ENCODE peak calls at places on chromosomes 5 and 9, in six cellular contexts. One of them, this sample, is unnamed.

GRCh38 chr9:133189826-133190225 is 19.2 kb downstream of the OBP2B start:
- DNase-seq in NCI-H510A treated with DMSO at 0.1 percent for 48 hours: no peak
- DNase-seq in caudate nucleus: no peak
- DNase-seq in WTC11: no peak
- DNase-seq in right atrium auricular region: no peak
- DNase-seq in HTR-8/SVneo: no peak
- DNase-seq in this sample: no peak

GRCh38 chr5:149284501-149284900 is 12.8 kb downstream of the AFAP1L1 start:
- DNase-seq in NCI-H510A treated with DMSO at 0.1 percent for 48 hours: no peak
- DNase-seq in caudate nucleus: no peak
- DNase-seq in WTC11: no peak
- DNase-seq in right atrium auricular region: peak
- DNase-seq in HTR-8/SVneo: no peak
- DNase-seq in this sample: no peak

GRCh38 chr5:15420201-15420600 is 79.8 kb upstream of the FBXL7 start:
- DNase-seq in NCI-H510A treated with DMSO at 0.1 percent for 48 hours: no peak
- DNase-seq in caudate nucleus: no peak
- DNase-seq in WTC11: no peak
- DNase-seq in right atrium auricular region: peak
- DNase-seq in HTR-8/SVneo: no peak
- DNase-seq in this sample: no peak

GRCh38 chr9:107761307-107761706 is 271.7 kb upstream of the KLF4 start:
- DNase-seq in NCI-H510A treated with DMSO at 0.1 percent for 48 hours: no peak
- DNase-seq in caudate nucleus: no peak
- DNase-seq in WTC11: no peak
- DNase-seq in right atrium auricular region: peak
- DNase-seq in HTR-8/SVneo: no peak
- DNase-seq in this sample: no peak

GRCh38 chr9:125889122-125889523 is 141.9 kb downstream of the PBX3 start:
- DNase-seq in NCI-H510A treated with DMSO at 0.1 percent for 48 hours: no peak
- DNase-seq in caudate nucleus: peak
- DNase-seq in WTC11: peak
- DNase-seq in right atrium auricular region: no peak
- DNase-seq in HTR-8/SVneo: no peak
- DNase-seq in this sample: no peak

GRCh38 chr9:100028201-100028784 is 70.5 kb downstream of the ERP44 start:
- DNase-seq in NCI-H510A treated with DMSO at 0.1 percent for 48 hours: peak
- DNase-seq in caudate nucleus: peak
- DNase-seq in WTC11: peak
- DNase-seq in right atrium auricular region: peak
- DNase-seq in HTR-8/SVneo: peak
- DNase-seq in this sample: peak

GRCh38 chr5:54624671-54625583 is 107.4 kb downstream of the SNX18 start:
- DNase-seq in NCI-H510A treated with DMSO at 0.1 percent for 48 hours: no peak
- DNase-seq in caudate nucleus: no peak
- DNase-seq in WTC11: no peak
- DNase-seq in right atrium auricular region: no peak
- DNase-seq in HTR-8/SVneo: no peak
- DNase-seq in this sample: no peak

GRCh38 chr9:138082918-138083636 is 205.5 kb downstream of the CACNA1B start:
- DNase-seq in NCI-H510A treated with DMSO at 0.1 percent for 48 hours: no peak
- DNase-seq in caudate nucleus: no peak
- DNase-seq in WTC11: no peak
- DNase-seq in right atrium auricular region: peak
- DNase-seq in HTR-8/SVneo: no peak
- DNase-seq in this sample: no peak

GRCh38 chr9:75939712-75940111 is 49.2 kb downstream of the PCSK5 start:
- DNase-seq in NCI-H510A treated with DMSO at 0.1 percent for 48 hours: no peak
- DNase-seq in caudate nucleus: no peak
- DNase-seq in WTC11: no peak
- DNase-seq in right atrium auricular region: no peak
- DNase-seq in HTR-8/SVneo: no peak
- DNase-seq in this sample: no peak

GRCh38 chr9:98455256-98455956 is 200.0 kb upstream of the TBC1D2 start:
- DNase-seq in NCI-H510A treated with DMSO at 0.1 percent for 48 hours: no peak
- DNase-seq in caudate nucleus: no peak
- DNase-seq in WTC11: no peak
- DNase-seq in right atrium auricular region: no peak
- DNase-seq in HTR-8/SVneo: no peak
- DNase-seq in this sample: no peak

GRCh38 chr5:6633469-6634326 is 458 bp downstream of the SRD5A1 start:
- DNase-seq in NCI-H510A treated with DMSO at 0.1 percent for 48 hours: peak
- DNase-seq in caudate nucleus: peak
- DNase-seq in WTC11: peak
- DNase-seq in right atrium auricular region: peak
- DNase-seq in HTR-8/SVneo: peak
- DNase-seq in this sample: peak

GRCh38 chr5:31119938-31120641 is 73.4 kb upstream of the CDH6 start:
- DNase-seq in NCI-H510A treated with DMSO at 0.1 percent for 48 hours: no peak
- DNase-seq in caudate nucleus: no peak
- DNase-seq in WTC11: no peak
- DNase-seq in right atrium auricular region: no peak
- DNase-seq in HTR-8/SVneo: no peak
- DNase-seq in this sample: no peak

GRCh38 chr5:173573126-173573960 is 43.1 kb downstream of the BOD1 start:
- DNase-seq in NCI-H510A treated with DMSO at 0.1 percent for 48 hours: peak
- DNase-seq in caudate nucleus: peak
- DNase-seq in WTC11: peak
- DNase-seq in right atrium auricular region: peak
- DNase-seq in HTR-8/SVneo: peak
- DNase-seq in this sample: peak

GRCh38 chr5:88952344-88952743 is 69.4 kb upstream of the MEF2C start:
- DNase-seq in NCI-H510A treated with DMSO at 0.1 percent for 48 hours: peak
- DNase-seq in caudate nucleus: no peak
- DNase-seq in WTC11: no peak
- DNase-seq in right atrium auricular region: no peak
- DNase-seq in HTR-8/SVneo: no peak
- DNase-seq in this sample: no peak

GRCh38 chr5:94969174-94969573 is 315.7 kb downstream of the MCTP1 start:
- DNase-seq in NCI-H510A treated with DMSO at 0.1 percent for 48 hours: peak
- DNase-seq in caudate nucleus: no peak
- DNase-seq in WTC11: no peak
- DNase-seq in right atrium auricular region: no peak
- DNase-seq in HTR-8/SVneo: no peak
- DNase-seq in this sample: no peak

GRCh38 chr5:148186248-148187003 is 16.4 kb upstream of the SPINK6 start:
- DNase-seq in NCI-H510A treated with DMSO at 0.1 percent for 48 hours: no peak
- DNase-seq in caudate nucleus: no peak
- DNase-seq in WTC11: no peak
- DNase-seq in right atrium auricular region: no peak
- DNase-seq in HTR-8/SVneo: no peak
- DNase-seq in this sample: no peak

GRCh38 chr5:10468256-10468655 is 26.6 kb downstream of the ROPN1L start:
- DNase-seq in NCI-H510A treated with DMSO at 0.1 percent for 48 hours: no peak
- DNase-seq in caudate nucleus: no peak
- DNase-seq in WTC11: no peak
- DNase-seq in right atrium auricular region: no peak
- DNase-seq in HTR-8/SVneo: no peak
- DNase-seq in this sample: no peak

GRCh38 chr9:133807037-133807436 is 68.9 kb upstream of the SARDH start:
- DNase-seq in NCI-H510A treated with DMSO at 0.1 percent for 48 hours: no peak
- DNase-seq in caudate nucleus: no peak
- DNase-seq in WTC11: no peak
- DNase-seq in right atrium auricular region: no peak
- DNase-seq in HTR-8/SVneo: no peak
- DNase-seq in this sample: no peak

GRCh38 chr9:129185991-129186390 is 7.9 kb upstream of the IER5L start:
- DNase-seq in NCI-H510A treated with DMSO at 0.1 percent for 48 hours: no peak
- DNase-seq in caudate nucleus: no peak
- DNase-seq in WTC11: no peak
- DNase-seq in right atrium auricular region: no peak
- DNase-seq in HTR-8/SVneo: no peak
- DNase-seq in this sample: no peak

GRCh38 chr5:77076961-77077820 is 9.9 kb downstream of the ZBED3 start:
- DNase-seq in NCI-H510A treated with DMSO at 0.1 percent for 48 hours: peak
- DNase-seq in caudate nucleus: peak
- DNase-seq in WTC11: peak
- DNase-seq in right atrium auricular region: peak
- DNase-seq in HTR-8/SVneo: peak
- DNase-seq in this sample: peak

GRCh38 chr9:23887781-23888180 is 61.7 kb upstream of the ELAVL2 start:
- DNase-seq in NCI-H510A treated with DMSO at 0.1 percent for 48 hours: no peak
- DNase-seq in caudate nucleus: no peak
- DNase-seq in WTC11: no peak
- DNase-seq in right atrium auricular region: no peak
- DNase-seq in HTR-8/SVneo: no peak
- DNase-seq in this sample: no peak

GRCh38 chr9:91187311-91187964 is 174.3 kb downstream of the AUH start:
- DNase-seq in NCI-H510A treated with DMSO at 0.1 percent for 48 hours: no peak
- DNase-seq in caudate nucleus: no peak
- DNase-seq in WTC11: no peak
- DNase-seq in right atrium auricular region: peak
- DNase-seq in HTR-8/SVneo: no peak
- DNase-seq in this sample: no peak

GRCh38 chr5:145975361-145976066 is 39.1 kb downstream of the SH3RF2 start:
- DNase-seq in NCI-H510A treated with DMSO at 0.1 percent for 48 hours: peak
- DNase-seq in caudate nucleus: no peak
- DNase-seq in WTC11: no peak
- DNase-seq in right atrium auricular region: no peak
- DNase-seq in HTR-8/SVneo: peak
- DNase-seq in this sample: peak

GRCh38 chr5:172723508-172723907 is 47.5 kb downstream of the DUSP1 start:
- DNase-seq in NCI-H510A treated with DMSO at 0.1 percent for 48 hours: no peak
- DNase-seq in caudate nucleus: no peak
- DNase-seq in WTC11: no peak
- DNase-seq in right atrium auricular region: no peak
- DNase-seq in HTR-8/SVneo: no peak
- DNase-seq in this sample: no peak

GRCh38 chr5:59654691-59655090 is 238.8 kb downstream of the PDE4D start:
- DNase-seq in NCI-H510A treated with DMSO at 0.1 percent for 48 hours: no peak
- DNase-seq in caudate nucleus: no peak
- DNase-seq in WTC11: no peak
- DNase-seq in right atrium auricular region: no peak
- DNase-seq in HTR-8/SVneo: no peak
- DNase-seq in this sample: no peak

GRCh38 chr5:78467744-78468357 is 107.4 kb downstream of the SCAMP1 start:
- DNase-seq in NCI-H510A treated with DMSO at 0.1 percent for 48 hours: peak
- DNase-seq in caudate nucleus: no peak
- DNase-seq in WTC11: no peak
- DNase-seq in right atrium auricular region: no peak
- DNase-seq in HTR-8/SVneo: peak
- DNase-seq in this sample: peak

GRCh38 chr5:58187473-58188286 is 272.2 kb downstream of the PLK2 start:
- DNase-seq in NCI-H510A treated with DMSO at 0.1 percent for 48 hours: no peak
- DNase-seq in caudate nucleus: no peak
- DNase-seq in WTC11: no peak
- DNase-seq in right atrium auricular region: no peak
- DNase-seq in HTR-8/SVneo: no peak
- DNase-seq in this sample: no peak

GRCh38 chr9:134875376-134875775 is 5.2 kb upstream of the FCN2 start:
- DNase-seq in NCI-H510A treated with DMSO at 0.1 percent for 48 hours: no peak
- DNase-seq in caudate nucleus: no peak
- DNase-seq in WTC11: no peak
- DNase-seq in right atrium auricular region: no peak
- DNase-seq in HTR-8/SVneo: no peak
- DNase-seq in this sample: no peak

GRCh38 chr5:134079748-134080581 is 34.5 kb upstream of the TCF7 start:
- DNase-seq in NCI-H510A treated with DMSO at 0.1 percent for 48 hours: no peak
- DNase-seq in caudate nucleus: no peak
- DNase-seq in WTC11: no peak
- DNase-seq in right atrium auricular region: no peak
- DNase-seq in HTR-8/SVneo: no peak
- DNase-seq in this sample: no peak

GRCh38 chr5:132387649-132388117 is 18.2 kb downstream of the SLC22A5 start:
- DNase-seq in NCI-H510A treated with DMSO at 0.1 percent for 48 hours: no peak
- DNase-seq in caudate nucleus: no peak
- DNase-seq in WTC11: no peak
- DNase-seq in right atrium auricular region: peak
- DNase-seq in HTR-8/SVneo: peak
- DNase-seq in this sample: peak

GRCh38 chr5:154516475-154516874 is 38.4 kb upstream of the HAND1 start:
- DNase-seq in NCI-H510A treated with DMSO at 0.1 percent for 48 hours: no peak
- DNase-seq in caudate nucleus: no peak
- DNase-seq in WTC11: no peak
- DNase-seq in right atrium auricular region: no peak
- DNase-seq in HTR-8/SVneo: no peak
- DNase-seq in this sample: peak

GRCh38 chr5:56561-57290 is 35.2 kb upstream of the PLEKHG4B start:
- DNase-seq in NCI-H510A treated with DMSO at 0.1 percent for 48 hours: peak
- DNase-seq in caudate nucleus: no peak
- DNase-seq in WTC11: peak
- DNase-seq in right atrium auricular region: no peak
- DNase-seq in HTR-8/SVneo: peak
- DNase-seq in this sample: no peak